ENCODE peak calls at places on chromosomes 6 and 20, in six cellular contexts. Z is HL-60, F is colonic mucosa, D is fibroblast of villous mesenchyme, O is cardiac fibroblast, V is tibial nerve. Q is an unnamed sample.

GRCh38 chr6:30651143-30651542 is 4.2 kb downstream of the C6orf136 start:
- DNase-seq in Z (no peak), F (no peak), D (no peak), O (no peak), V (no peak), Q (no peak)

GRCh38 chr6:137692806-137693205 is 174.3 kb upstream of the TNFAIP3 start:
- DNase-seq in Z (no peak), F (no peak), D (peak; percentile 12), O (peak; percentile 77), V (no peak), Q (no peak)

GRCh38 chr6:68634503-68635411 is at the start of gene ADGRB3:
- DNase-seq in Z (peak; percentile 28), F (peak; percentile 62), D (peak; percentile 41), O (peak; percentile 73), V (peak; percentile 65), Q (no peak)

GRCh38 chr6:37566209-37566859 is 66.6 kb upstream of the CCDC167 start:
- DNase-seq in Z (peak; percentile 23), F (peak; percentile 34), D (peak; percentile 30), O (peak; percentile 24), V (peak; percentile 14), Q (peak; percentile 72)

GRCh38 chr6:168035098-168035660 is 37.7 kb downstream of the KIF25 start:
- DNase-seq in Z (no peak), F (peak; percentile 35), D (peak; percentile 86), O (peak; percentile 54), V (no peak), Q (no peak)

GRCh38 chr20:34390769-34391447 is 27.8 kb downstream of the ITCH start:
- DNase-seq in Z (no peak), F (peak; percentile 51), D (peak; percentile 89), O (peak; percentile 95), V (peak; percentile 9), Q (no peak)

GRCh38 chr6:150332939-150333591 is 35.7 kb upstream of the IYD start:
- DNase-seq in Z (no peak), F (no peak), D (no peak), O (no peak), V (no peak), Q (no peak)

GRCh38 chr6:79421001-79421411 is 116.2 kb downstream of the LCA5 start:
- DNase-seq in Z (no peak), F (no peak), D (peak; percentile 45), O (peak; percentile 79), V (no peak), Q (no peak)

GRCh38 chr6:79719248-79719975 is 88.3 kb downstream of the SH3BGRL2 start:
- DNase-seq in Z (no peak), F (no peak), D (no peak), O (peak; percentile 54), V (no peak), Q (no peak)

GRCh38 chr20:19915111-19915798 is 101.9 kb upstream of the NAA20 start:
- DNase-seq in Z (peak; percentile 48), F (no peak), D (no peak), O (peak; percentile 60), V (no peak), Q (no peak)

GRCh38 chr6:6251555-6252280 is 68.7 kb downstream of the F13A1 start:
- DNase-seq in Z (no peak), F (no peak), D (no peak), O (no peak), V (no peak), Q (no peak)

GRCh38 chr6:34792605-34793500 is 970 bp downstream of the BLTP3A start:
- DNase-seq in Z (peak; percentile 82), F (peak; percentile 35), D (peak; percentile 82), O (peak; percentile 75), V (peak; percentile 29), Q (no peak)

GRCh38 chr20:23160536-23161243 is 74.6 kb upstream of the CD93 start:
- DNase-seq in Z (no peak), F (peak; percentile 17), D (no peak), O (no peak), V (peak; percentile 9), Q (no peak)

GRCh38 chr20:18628330-18628941 is 40.6 kb downstream of the DTD1 start:
- DNase-seq in Z (peak; percentile 9), F (peak; percentile 38), D (no peak), O (no peak), V (no peak), Q (no peak)

GRCh38 chr6:152943260-152943897 is 39.5 kb downstream of the FBXO5 start:
- DNase-seq in Z (peak; percentile 29), F (no peak), D (no peak), O (no peak), V (no peak), Q (no peak)

GRCh38 chr6:10033223-10033829 is 381.5 kb downstream of the TFAP2A start:
- DNase-seq in Z (peak; percentile 35), F (no peak), D (peak; percentile 3), O (no peak), V (no peak), Q (no peak)

GRCh38 chr6:143063631-143064030 is 2.9 kb downstream of the AIG1 start:
- DNase-seq in Z (no peak), F (no peak), D (no peak), O (no peak), V (no peak), Q (no peak)

GRCh38 chr6:126600258-126600916 is 260.5 kb downstream of the CENPW start:
- DNase-seq in Z (no peak), F (no peak), D (no peak), O (no peak), V (no peak), Q (no peak)

GRCh38 chr20:36573798-36574277 is 441 bp downstream of the TGIF2 start:
- DNase-seq in Z (peak; percentile 63), F (peak; percentile 36), D (no peak), O (no peak), V (no peak), Q (no peak)

GRCh38 chr6:77017537-77017936 is 445.8 kb downstream of the HTR1B start:
- DNase-seq in Z (no peak), F (no peak), D (no peak), O (no peak), V (no peak), Q (no peak)

GRCh38 chr20:1320902-1321653 is 7.9 kb downstream of the SDCBP2 start:
- DNase-seq in Z (no peak), F (no peak), D (no peak), O (no peak), V (no peak), Q (no peak)

GRCh38 chr6:159170999-159171712 is 2.0 kb downstream of the FNDC1 start:
- DNase-seq in Z (no peak), F (no peak), D (peak; percentile 58), O (peak; percentile 76), V (peak; percentile 25), Q (no peak)

GRCh38 chr6:29528988-29529560 is 30.5 kb downstream of the UBD start:
- DNase-seq in Z (no peak), F (no peak), D (no peak), O (no peak), V (no peak), Q (no peak)

GRCh38 chr20:36259177-36259835 is 23.0 kb downstream of the AAR2 start:
- DNase-seq in Z (no peak), F (no peak), D (no peak), O (no peak), V (no peak), Q (no peak)

DNA sequence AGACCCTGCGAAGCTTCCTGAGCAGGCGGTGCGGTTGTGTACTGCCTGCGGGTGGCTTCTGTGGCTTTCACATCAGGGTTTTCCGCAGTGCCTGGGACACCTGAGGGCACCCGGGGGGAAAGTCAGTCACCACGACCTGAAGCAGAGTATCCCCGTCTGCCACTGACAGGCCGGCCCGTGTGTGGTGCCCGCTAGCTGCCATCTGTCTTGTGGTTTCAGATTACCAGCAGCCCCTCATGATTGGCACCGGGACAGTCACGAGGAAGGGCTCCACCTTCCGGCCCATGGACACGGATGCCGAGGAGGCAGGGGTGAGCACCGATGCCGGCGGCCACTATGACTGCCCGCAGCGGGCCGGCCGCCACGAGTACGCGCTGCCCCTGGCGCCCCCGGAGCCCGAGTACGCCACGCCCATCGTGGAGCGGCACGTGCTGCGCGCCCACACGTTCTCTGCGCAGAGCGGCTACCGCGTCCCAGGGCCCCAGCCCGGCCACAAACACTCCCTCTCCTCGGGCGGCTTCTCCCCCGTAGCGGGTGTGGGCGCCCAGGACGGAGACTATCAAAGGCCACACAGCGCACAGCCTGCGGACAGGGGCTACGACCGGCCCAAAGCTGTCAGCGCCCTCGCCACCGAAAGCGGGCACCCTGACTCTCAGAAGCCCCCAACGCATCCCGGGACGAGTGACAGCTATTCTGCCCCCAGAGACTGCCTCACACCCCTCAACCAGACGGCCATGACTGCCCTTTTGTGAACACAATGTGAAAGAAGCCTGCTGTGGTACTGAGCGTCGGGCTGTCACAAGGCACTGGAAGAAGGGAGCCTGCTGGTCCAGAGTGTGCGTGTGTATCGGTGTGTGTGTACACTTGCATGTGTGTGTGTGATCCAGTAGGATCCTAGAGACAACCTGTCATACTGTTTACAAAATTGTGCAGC is 54.4 kb downstream of the GOPC start:
- DNase-seq in Z (no peak), F (peak; percentile 24), D (peak; percentile 45), O (no peak), V (peak; percentile 34), Q (peak; percentile 22)
- TF ChIP-seq CTCF in Z (no peak), F (no peak), D (no peak), O (no peak), V (peak; percentile 11), Q (no peak)

DNA sequence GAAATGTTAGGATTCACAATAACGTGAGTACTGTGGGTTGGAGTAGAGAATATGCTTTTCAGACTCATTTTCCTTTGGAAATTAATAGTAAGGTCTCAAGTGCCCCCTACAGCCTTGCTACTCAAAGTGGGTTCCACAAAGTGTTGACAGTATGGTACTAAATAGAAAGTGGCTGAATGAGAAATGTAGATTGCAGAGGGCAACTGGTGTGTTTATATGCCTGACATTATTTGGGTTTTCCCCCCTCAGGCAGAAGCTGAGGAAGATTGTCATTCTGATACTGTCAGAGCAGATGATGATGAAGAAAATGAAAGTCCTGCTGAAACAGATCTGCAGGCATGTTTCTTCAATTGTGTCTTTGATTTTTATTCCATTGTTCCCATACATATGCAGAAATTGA is 5.6 kb downstream of the FBXO9 start:
- DNase-seq in Z (no peak), F (no peak), D (no peak), O (no peak), V (no peak), Q (no peak)
- TF ChIP-seq CTCF in Z (no peak), F (no peak), D (no peak), O (no peak), V (no peak), Q (peak; percentile 22)

GRCh38 chr6:158070513-158070912 is 88.8 kb downstream of the SYNJ2 start:
- DNase-seq in Z (no peak), F (no peak), D (no peak), O (no peak), V (no peak), Q (no peak)

GRCh38 chr6:158069800-158070195 is 88.1 kb downstream of the SYNJ2 start:
- DNase-seq in Z (no peak), F (no peak), D (no peak), O (peak; percentile 88), V (no peak), Q (no peak)

GRCh38 chr6:158073776-158074175 is 92.1 kb downstream of the SYNJ2 start:
- DNase-seq in Z (no peak), F (no peak), D (peak; percentile 17), O (no peak), V (no peak), Q (no peak)

GRCh38 chr6:158071121-158072082 is 89.7 kb downstream of the SYNJ2 start:
- DNase-seq in Z (no peak), F (no peak), D (no peak), O (no peak), V (no peak), Q (no peak)

GRCh38 chr6:158072083-158072721 is 90.5 kb downstream of the SYNJ2 start:
- DNase-seq in Z (peak; percentile 59), F (peak; percentile 72), D (peak; percentile 77), O (peak; percentile 81), V (peak; percentile 62), Q (peak; percentile 61)
- TF ChIP-seq CTCF in Z (peak; percentile 63), F (peak; percentile 73), D (peak; percentile 83), O (peak; percentile 82), V (peak; percentile 76), Q (peak; percentile 80)

GRCh38 chr20:37870294-37870693 is 32.6 kb upstream of the VSTM2L start:
- DNase-seq in Z (no peak), F (no peak), D (no peak), O (no peak), V (no peak), Q (no peak)
- TF ChIP-seq CTCF in Z (no peak), F (no peak), D (no peak), O (no peak), V (no peak), Q (no peak)